ENCODE peak calls at places on chromosomes 7 and 10, in six cellular contexts. One of them, this sample, is unnamed.

GRCh38 chr7:561631-562393 is 42.2 kb upstream of the PDGFA start:
- DNase-seq in CD8-positive, alpha-beta memory T cell: no peak
- DNase-seq in fibroblast of gingiva: no peak
- DNase-seq in stimulated activated CD4-positive, alpha-beta T cell treated with anti-CD3 and anti-CD28 coated beads, Interleukin-1b, Interleukin-23, amount 100 ng/mL, for 4 hours: no peak
- DNase-seq in ELF-1: no peak
- DNase-seq in ELR: no peak
- DNase-seq in this sample: no peak

GRCh38 chr7:54728411-54728810 is 30.6 kb downstream of the SEC61G start:
- DNase-seq in CD8-positive, alpha-beta memory T cell: no peak
- DNase-seq in fibroblast of gingiva: no peak
- DNase-seq in ELF-1: peak; percentile 12
- DNase-seq in ELR: no peak
- DNase-seq in stimulated activated CD4-positive, alpha-beta T cell treated with anti-CD3 and anti-CD28 coated beads, Interleukin-1b, Interleukin-23, amount 100 ng/mL, for 4 hours: no peak
- DNase-seq in this sample: no peak

GRCh38 chr7:99016196-99016595 is 127.7 kb downstream of the SMURF1 start:
- DNase-seq in ELR: no peak
- DNase-seq in stimulated activated CD4-positive, alpha-beta T cell treated with anti-CD3 and anti-CD28 coated beads, Interleukin-1b, Interleukin-23, amount 100 ng/mL, for 4 hours: no peak
- DNase-seq in CD8-positive, alpha-beta memory T cell: no peak
- DNase-seq in ELF-1: no peak
- DNase-seq in fibroblast of gingiva: no peak
- DNase-seq in this sample: no peak

GRCh38 chr7:94414481-94414880 is 19.8 kb downstream of the COL1A2 start:
- DNase-seq in stimulated activated CD4-positive, alpha-beta T cell treated with anti-CD3 and anti-CD28 coated beads, Interleukin-1b, Interleukin-23, amount 100 ng/mL, for 4 hours: no peak
- DNase-seq in fibroblast of gingiva: peak; percentile 73
- DNase-seq in ELR: peak; percentile 37
- DNase-seq in CD8-positive, alpha-beta memory T cell: no peak
- DNase-seq in ELF-1: no peak
- DNase-seq in this sample: no peak

GRCh38 chr10:124245806-124246440 is 152.5 kb upstream of the CHST15 start:
- DNase-seq in CD8-positive, alpha-beta memory T cell: no peak
- DNase-seq in stimulated activated CD4-positive, alpha-beta T cell treated with anti-CD3 and anti-CD28 coated beads, Interleukin-1b, Interleukin-23, amount 100 ng/mL, for 4 hours: no peak
- DNase-seq in ELR: no peak
- DNase-seq in ELF-1: no peak
- DNase-seq in fibroblast of gingiva: no peak
- DNase-seq in this sample: no peak

GRCh38 chr7:104981671-104982036 is 32.4 kb upstream of the KMT2E start:
- DNase-seq in ELR: no peak
- DNase-seq in ELF-1: no peak
- DNase-seq in stimulated activated CD4-positive, alpha-beta T cell treated with anti-CD3 and anti-CD28 coated beads, Interleukin-1b, Interleukin-23, amount 100 ng/mL, for 4 hours: no peak
- DNase-seq in fibroblast of gingiva: no peak
- DNase-seq in CD8-positive, alpha-beta memory T cell: no peak
- DNase-seq in this sample: no peak

GRCh38 chr7:44977304-44977858 is 1.4 kb downstream of the MYO1G start:
- DNase-seq in CD8-positive, alpha-beta memory T cell: peak; percentile 50
- DNase-seq in fibroblast of gingiva: no peak
- DNase-seq in ELR: peak; percentile 70
- DNase-seq in ELF-1: no peak
- DNase-seq in stimulated activated CD4-positive, alpha-beta T cell treated with anti-CD3 and anti-CD28 coated beads, Interleukin-1b, Interleukin-23, amount 100 ng/mL, for 4 hours: no peak
- DNase-seq in this sample: no peak

GRCh38 chr7:18125536-18125935 is 97.9 kb upstream of the PRPS1L1 start:
- DNase-seq in ELF-1: no peak
- DNase-seq in stimulated activated CD4-positive, alpha-beta T cell treated with anti-CD3 and anti-CD28 coated beads, Interleukin-1b, Interleukin-23, amount 100 ng/mL, for 4 hours: no peak
- DNase-seq in ELR: no peak
- DNase-seq in fibroblast of gingiva: no peak
- DNase-seq in CD8-positive, alpha-beta memory T cell: no peak
- DNase-seq in this sample: no peak

GRCh38 chr10:1102836-1103235 is 46.7 kb downstream of the WDR37 start:
- DNase-seq in ELR: no peak
- DNase-seq in ELF-1: no peak
- DNase-seq in stimulated activated CD4-positive, alpha-beta T cell treated with anti-CD3 and anti-CD28 coated beads, Interleukin-1b, Interleukin-23, amount 100 ng/mL, for 4 hours: no peak
- DNase-seq in CD8-positive, alpha-beta memory T cell: no peak
- DNase-seq in fibroblast of gingiva: no peak
- DNase-seq in this sample: no peak

This sample was measured in Calu3.